ENCODE peak calls at places on chromosomes 2 and 18, in ten cellular contexts. X is fibroblast of lung, D is body of pancreas, J is right cardiac atrium, R is cardiac muscle cell, M is sigmoid colon, I is heart right ventricle, P is lower lobe of right lung, H is IMR-90, O is HCT116. E is an unnamed sample. For H3K4me1, the result is how much of the 10 kb centered on the place peaks cover.

GRCh38 chr18:26322892-26323653 is 96.8 kb downstream of the TAF4B start:
- DNase-seq in X (peak), D (no peak), J (no peak), R (no peak), M (no peak), I (no peak), P (no peak), H (peak), O (no peak), E (no peak)

GRCh38 chr2:29583548-29584121 is 337.8 kb downstream of the ALK start:
- DNase-seq in X (no peak), D (no peak), J (no peak), R (no peak), M (no peak), I (no peak), P (no peak), H (no peak), O (no peak), E (no peak)

GRCh38 chr2:237650455-237650850 is 23.1 kb downstream of the LRRFIP1 start:
- DNase-seq in X (no peak), D (peak), J (no peak), R (no peak), M (no peak), I (no peak), P (peak), H (no peak), O (no peak), E (no peak)

GRCh38 chr2:120227111-120227991 is 4.2 kb upstream of the TMEM185B start:
- DNase-seq in X (no peak), D (no peak), J (no peak), R (peak), M (peak), I (no peak), P (no peak), H (no peak), O (no peak), E (no peak)

GRCh38 chr2:28991021-28991420 is 9.9 kb downstream of the TOGARAM2 start:
- DNase-seq in X (peak), D (peak), J (peak), R (no peak), M (peak), I (peak), P (no peak), H (peak), O (no peak), E (no peak)

GRCh38 chr2:235963853-235964577 is 204.2 kb downstream of the GBX2 start:
- DNase-seq in X (no peak), D (no peak), J (no peak), R (no peak), M (peak), I (no peak), P (no peak), H (no peak), O (no peak), E (no peak)

GRCh38 chr2:232540441-232541041 is 1.0 kb downstream of the CHRNG start:
- DNase-seq in X (no peak), D (no peak), J (no peak), R (no peak), M (peak), I (no peak), P (peak), H (no peak), O (no peak), E (peak)

GRCh38 chr2:52810460-52810859 is 957.1 kb upstream of the CHAC2 start:
- DNase-seq in X (peak), D (no peak), J (no peak), R (peak), M (no peak), I (no peak), P (no peak), H (peak), O (peak), E (no peak)

GRCh38 chr2:8076453-8077284 is 605.2 kb upstream of the ID2 start:
- DNase-seq in X (no peak), D (no peak), J (no peak), R (no peak), M (no peak), I (no peak), P (no peak), H (no peak), O (no peak), E (no peak)

GRCh38 chr18:48238636-48239035 is 170.5 kb downstream of the ZBTB7C start:
- DNase-seq in X (no peak), D (no peak), J (no peak), R (no peak), M (no peak), I (no peak), P (no peak), H (no peak), O (no peak), E (no peak)

GRCh38 chr2:240581811-240582210 is 4.7 kb upstream of the CAPN10 start:
- DNase-seq in X (no peak), D (no peak), J (peak), R (no peak), M (no peak), I (no peak), P (no peak), H (no peak), O (no peak), E (no peak)

GRCh38 chr2:231513746-231514224 is 16.5 kb downstream of the NMUR1 start:
- DNase-seq in X (no peak), D (no peak), J (no peak), R (no peak), M (no peak), I (no peak), P (no peak), H (peak), O (no peak), E (no peak)

GRCh38 chr2:29573602-29574001 is 347.8 kb downstream of the ALK start:
- DNase-seq in X (no peak), D (no peak), J (no peak), R (no peak), M (no peak), I (no peak), P (no peak), H (no peak), O (no peak), E (no peak)

GRCh38 chr2:199987586-199987985 is 32.2 kb downstream of the MAIP1 start:
- DNase-seq in X (no peak), D (no peak), J (no peak), R (no peak), M (no peak), I (no peak), P (no peak), H (no peak), O (no peak), E (no peak)

GRCh38 chr2:233692648-233693047 is at the start of gene UGT1A6:
- DNase-seq in X (no peak), D (peak), J (no peak), R (no peak), M (no peak), I (no peak), P (no peak), H (no peak), O (no peak), E (no peak)

GRCh38 chr2:190846746-190847145 is 33.9 kb upstream of the GLS start:
- DNase-seq in X (peak), D (no peak), J (no peak), R (no peak), M (no peak), I (no peak), P (no peak), H (no peak), O (no peak), E (no peak)

GRCh38 chr2:88671786-88672427 is 19.6 kb upstream of the RPIA start:
- DNase-seq in X (peak), D (peak), J (no peak), R (peak), M (no peak), I (no peak), P (no peak), H (peak), O (peak), E (no peak)

GRCh38 chr18:26993568-26993967 is 128.1 kb upstream of the AQP4 start:
- DNase-seq in X (no peak), D (no peak), J (no peak), R (no peak), M (no peak), I (no peak), P (no peak), H (no peak), O (no peak), E (no peak)

GRCh38 chr2:152523091-152523490 is 188.1 kb downstream of the FMNL2 start:
- DNase-seq in X (peak), D (no peak), J (no peak), R (no peak), M (no peak), I (no peak), P (no peak), H (peak), O (no peak), E (no peak)

GRCh38 chr18:9275890-9276289 is 58.7 kb upstream of the TWSG1 start:
- DNase-seq in X (no peak), D (no peak), J (no peak), R (no peak), M (no peak), I (no peak), P (no peak), H (no peak), O (no peak), E (no peak)

GRCh38 chr2:237456200-237456731 is 30.8 kb upstream of the MLPH start:
- DNase-seq in X (peak), D (no peak), J (peak), R (no peak), M (peak), I (peak), P (no peak), H (peak), O (no peak), E (peak)

GRCh38 chr2:168678153-168678853 is 124.1 kb upstream of the NOSTRIN start:
- DNase-seq in X (no peak), D (no peak), J (no peak), R (no peak), M (no peak), I (no peak), P (no peak), H (no peak), O (no peak), E (no peak)

GRCh38 chr2:167331636-167332232 is 443.5 kb downstream of the XIRP2 start:
- DNase-seq in X (no peak), D (peak), J (peak), R (peak), M (no peak), I (no peak), P (no peak), H (no peak), O (no peak), E (no peak)

GRCh38 chr2:44271296-44271695 is 4.0 kb upstream of the SLC3A1 start:
- DNase-seq in X (no peak), D (no peak), J (no peak), R (no peak), M (no peak), I (no peak), P (no peak), H (no peak), O (no peak), E (no peak)

GRCh38 chr18:189254-189653 is 30.9 kb downstream of the USP14 start:
- DNase-seq in X (no peak), D (no peak), J (no peak), R (no peak), M (no peak), I (no peak), P (no peak), H (no peak), O (no peak), E (no peak)

GRCh38 chr18:56447972-56448371 is 190.4 kb downstream of the TXNL1 start:
- DNase-seq in X (peak), D (no peak), J (no peak), R (no peak), M (no peak), I (no peak), P (no peak), H (peak), O (no peak), E (no peak)

GRCh38 chr18:40708726-40709125 is 1246.3 kb upstream of the PIK3C3 start:
- DNase-seq in X (peak), D (no peak), J (no peak), R (no peak), M (no peak), I (no peak), P (no peak), H (no peak), O (no peak), E (no peak)

GRCh38 chr2:50535256-50535655 is 496.7 kb downstream of the NRXN1 start:
- DNase-seq in X (no peak), D (no peak), J (no peak), R (no peak), M (no peak), I (no peak), P (no peak), H (no peak), O (no peak), E (no peak)

GRCh38 chr2:94875064-94875819 is 4.0 kb downstream of the TEKT4 start:
- DNase-seq in X (no peak), D (no peak), J (no peak), R (no peak), M (no peak), I (no peak), P (peak), H (no peak), O (no peak), E (no peak)

GRCh38 chr2:64470921-64471320 is 17.0 kb downstream of the LGALSL start:
- DNase-seq in X (no peak), D (no peak), J (no peak), R (no peak), M (no peak), I (no peak), P (no peak), H (no peak), O (no peak), E (no peak)

GRCh38 chr2:24930768-24931167 is 10.7 kb upstream of the ADCY3 start:
- DNase-seq in X (peak), D (no peak), J (no peak), R (peak), M (no peak), I (no peak), P (no peak), H (peak), O (no peak), E (no peak)

GRCh38 chr2:126655066-126655465 is 892 bp upstream of the GYPC start:
- DNase-seq in X (no peak), D (no peak), J (no peak), R (no peak), M (no peak), I (no peak), P (no peak), H (peak), O (no peak), E (no peak)

GRCh38 chr2:47003641-47004427 is 88.2 kb upstream of the MCFD2 start:
- DNase-seq in X (peak), D (no peak), J (no peak), R (no peak), M (no peak), I (no peak), P (no peak), H (no peak), O (peak), E (no peak)

GRCh38 chr2:84940088-84940470 is 30.9 kb upstream of the KCMF1 start:
- DNase-seq in X (no peak), D (no peak), J (no peak), R (no peak), M (no peak), I (no peak), P (no peak), H (no peak), O (no peak), E (no peak)

GRCh38 chr2:84940836-84941412 is 30.0 kb upstream of the KCMF1 start:
- DNase-seq in X (no peak), D (no peak), J (no peak), R (no peak), M (no peak), I (no peak), P (no peak), H (no peak), O (no peak), E (no peak)

GRCh38 chr2:84942166-84942565 is 28.8 kb upstream of the KCMF1 start:
- DNase-seq in X (no peak), D (no peak), J (no peak), R (no peak), M (no peak), I (no peak), P (no peak), H (no peak), O (no peak), E (no peak)

GRCh38 chr2:84939426-84940087 is 31.4 kb upstream of the KCMF1 start:
- DNase-seq in X (no peak), D (peak), J (no peak), R (no peak), M (peak), I (no peak), P (no peak), H (no peak), O (no peak), E (no peak)

GRCh38 chr2:84938194-84938879 is 32.6 kb upstream of the KCMF1 start:
- DNase-seq in X (peak), D (no peak), J (no peak), R (no peak), M (no peak), I (no peak), P (no peak), H (no peak), O (peak), E (no peak)
- H3K4me3 ChIP-seq in X (no peak), D (no peak), J (no peak), R (no peak), M (no peak), I (no peak), P (no peak), H (no peak), O (peak), E (no peak)

DNA sequence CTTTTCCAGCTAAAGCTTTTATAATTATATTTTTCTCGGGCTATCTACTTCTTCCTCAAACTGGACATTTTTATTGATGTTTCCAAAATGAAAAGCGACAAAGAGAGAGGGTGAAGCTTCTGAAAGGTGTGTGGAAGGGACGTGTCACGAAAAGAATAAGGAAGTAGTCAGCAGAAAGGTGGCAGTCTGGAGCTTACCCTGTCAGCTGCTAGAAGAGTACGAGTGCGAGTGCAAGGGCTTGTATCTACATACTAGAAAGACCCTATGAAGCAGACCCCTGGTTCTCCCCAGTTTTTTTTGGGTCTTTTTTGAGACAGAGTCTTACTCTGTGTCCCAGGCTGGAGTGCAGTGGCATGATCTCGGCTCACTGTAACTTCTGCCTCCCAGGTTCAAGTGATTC is 14.6 kb downstream of the FHL2 start:
- DNase-seq in X (no peak), D (no peak), J (no peak), R (no peak), M (no peak), I (no peak), P (no peak), H (no peak), O (no peak), E (no peak)
- H3K4me1 ChIP-seq in X (under half), D (under half), J (under half), R (half or more), M (under half), I (half or more), P (under half), H (under half), O (under half), E (half or more)

DNA sequence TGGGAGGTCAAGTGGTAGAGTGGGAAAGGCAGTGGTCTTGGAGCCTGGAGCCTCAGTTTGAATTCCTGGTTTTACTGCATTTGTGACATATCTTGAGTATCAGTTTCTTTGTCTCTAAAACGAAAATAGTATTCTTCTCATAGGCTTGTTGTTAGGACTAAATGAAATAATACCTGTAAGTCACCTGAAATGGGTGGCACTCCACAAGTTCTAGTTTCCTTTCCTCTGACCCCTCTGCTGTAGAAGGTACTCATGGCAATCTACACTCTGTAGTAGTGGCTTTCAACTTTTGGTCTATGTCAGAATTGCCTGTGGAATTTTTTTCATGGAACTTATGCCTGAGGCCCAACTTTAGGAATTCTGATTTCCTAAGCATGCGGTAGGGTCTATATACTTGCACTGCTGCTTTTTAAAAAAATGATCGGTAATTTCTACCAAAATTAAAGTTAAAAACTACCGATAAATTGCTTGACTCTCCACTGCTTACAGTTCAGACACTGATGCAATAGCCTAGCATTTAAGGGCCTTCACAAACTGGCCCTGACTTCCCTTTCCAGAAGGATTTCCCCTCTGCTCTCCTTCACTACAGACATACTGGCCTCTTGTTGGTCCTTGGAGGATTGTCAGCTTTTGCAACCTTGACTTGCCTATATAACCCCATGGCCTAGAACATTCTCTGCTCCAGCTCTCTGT is 47.2 kb downstream of the PLEK start:
- DNase-seq in X (no peak), D (no peak), J (no peak), R (peak), M (no peak), I (no peak), P (no peak), H (no peak), O (no peak), E (no peak)
- H3K4me3 ChIP-seq in X (no peak), D (no peak), J (no peak), R (no peak), M (no peak), I (no peak), P (no peak), H (no peak), O (no peak), E (no peak)

GRCh38 chr2:9284521-9285297 is 78.1 kb downstream of the ASAP2 start:
- DNase-seq in X (no peak), D (no peak), J (no peak), R (no peak), M (no peak), I (no peak), P (no peak), H (no peak), O (no peak), E (no peak)
- H3K4me1 ChIP-seq in X (under half), D (under half), J (under half), R (under half), M (under half), I (under half), P (under half), H (under half), O (under half), E (under half)

GRCh38 chr2:164756773-164757172 is 84.8 kb downstream of the COBLL1 start:
- DNase-seq in X (no peak), D (no peak), J (no peak), R (no peak), M (no peak), I (no peak), P (no peak), H (no peak), O (no peak), E (no peak)
- H3K4me3 ChIP-seq in X (no peak), D (no peak), J (no peak), R (no peak), M (no peak), I (no peak), P (no peak), H (no peak), O (no peak), E (no peak)

GRCh38 chr2:37649518-37649917 is 21.9 kb downstream of the CDC42EP3 start:
- DNase-seq in X (no peak), D (no peak), J (no peak), R (no peak), M (no peak), I (no peak), P (peak), H (no peak), O (no peak), E (no peak)
- H3K4me1 ChIP-seq in X (under half), D (under half), J (under half), R (under half), M (half or more), I (half or more), P (half or more), H (under half), O (under half), E (half or more)

DNA sequence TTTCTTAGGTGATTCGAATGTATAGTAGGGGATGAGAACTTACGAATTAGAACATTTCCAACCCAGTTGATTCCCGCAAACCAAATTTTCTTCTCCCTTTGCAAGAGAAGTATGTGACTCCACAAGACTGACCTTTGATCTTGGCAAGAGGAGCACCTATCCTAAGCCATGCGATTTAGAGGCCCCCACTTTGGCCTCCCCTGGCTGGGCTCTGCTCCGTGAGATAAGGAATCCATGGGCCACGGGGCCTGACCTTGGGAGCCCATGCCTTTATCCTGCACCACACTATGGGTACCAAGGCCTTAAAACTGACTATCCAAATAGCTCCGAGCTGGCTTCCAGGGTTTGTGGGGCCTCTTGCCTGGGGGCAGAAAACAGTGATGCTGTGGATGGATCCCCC is 135.8 kb downstream of the LRRTM1 start:
- DNase-seq in X (no peak), D (no peak), J (no peak), R (no peak), M (no peak), I (no peak), P (no peak), H (no peak), O (no peak), E (no peak)
- H3K4me3 ChIP-seq in X (no peak), D (no peak), J (no peak), R (no peak), M (no peak), I (no peak), P (no peak), H (no peak), O (no peak), E (no peak)

E was measured in psoas muscle.